ENCODE peak calls at places on chromosomes 13 and 19, in ten cellular contexts. One of them, this sample, is unnamed.

GRCh38 chr13:30088312-30088855 is 219.0 kb downstream of the KATNAL1 start:
- DNase-seq in cardiac muscle cell: no peak
- DNase-seq in A549: no peak
- DNase-seq in SK-N-MC: no peak
- DNase-seq in astrocyte of the spinal cord: no peak
- DNase-seq in CD8-positive, alpha-beta T cell: no peak
- DNase-seq in fibroblast of the aortic adventitia: no peak
- DNase-seq in fibroblast of villous mesenchyme: no peak
- DNase-seq in Caco-2: no peak
- DNase-seq in H7: no peak
- DNase-seq in this sample: no peak

GRCh38 chr13:41644742-41645141 is 187.4 kb downstream of the RGCC start:
- DNase-seq in fibroblast of villous mesenchyme: no peak
- DNase-seq in A549: no peak
- DNase-seq in CD8-positive, alpha-beta T cell: no peak
- DNase-seq in H7: no peak
- DNase-seq in cardiac muscle cell: no peak
- DNase-seq in astrocyte of the spinal cord: no peak
- DNase-seq in fibroblast of the aortic adventitia: no peak
- DNase-seq in Caco-2: no peak
- DNase-seq in SK-N-MC: no peak
- DNase-seq in this sample: no peak

GRCh38 chr19:56525214-56525860 is 13.4 kb upstream of the ZFP28 start:
- DNase-seq in cardiac muscle cell: no peak
- DNase-seq in H7: no peak
- DNase-seq in SK-N-MC: no peak
- DNase-seq in fibroblast of villous mesenchyme: no peak
- DNase-seq in fibroblast of the aortic adventitia: no peak
- DNase-seq in A549: no peak
- DNase-seq in astrocyte of the spinal cord: no peak
- DNase-seq in CD8-positive, alpha-beta T cell: no peak
- DNase-seq in Caco-2: no peak
- DNase-seq in this sample: no peak

GRCh38 chr13:102555914-102556553 is 40.8 kb upstream of the TPP2 start:
- DNase-seq in cardiac muscle cell: peak; percentile 9
- DNase-seq in fibroblast of villous mesenchyme: peak; percentile 40
- DNase-seq in Caco-2: no peak
- DNase-seq in SK-N-MC: no peak
- DNase-seq in CD8-positive, alpha-beta T cell: no peak
- DNase-seq in A549: peak; percentile 15
- DNase-seq in fibroblast of the aortic adventitia: peak; percentile 34
- DNase-seq in H7: peak; percentile 16
- DNase-seq in astrocyte of the spinal cord: peak; percentile 51
- DNase-seq in this sample: peak; percentile 14

GRCh38 chr19:12806242-12807131 is at the start of gene RNASEH2A:
- DNase-seq in astrocyte of the spinal cord: peak; percentile 92
- DNase-seq in cardiac muscle cell: peak; percentile 94
- DNase-seq in fibroblast of villous mesenchyme: peak; percentile 89
- DNase-seq in SK-N-MC: no peak
- DNase-seq in A549: peak; percentile 81
- DNase-seq in fibroblast of the aortic adventitia: peak; percentile 89
- DNase-seq in Caco-2: peak; percentile 84
- DNase-seq in CD8-positive, alpha-beta T cell: peak; percentile 87
- DNase-seq in H7: peak; percentile 97
- DNase-seq in this sample: peak; percentile 97

GRCh38 chr13:105442941-105443340 is 1092.5 kb downstream of the EFNB2 start:
- DNase-seq in fibroblast of the aortic adventitia: peak; percentile 85
- DNase-seq in fibroblast of villous mesenchyme: peak; percentile 89
- DNase-seq in SK-N-MC: no peak
- DNase-seq in astrocyte of the spinal cord: peak; percentile 99
- DNase-seq in CD8-positive, alpha-beta T cell: no peak
- DNase-seq in cardiac muscle cell: no peak
- DNase-seq in H7: no peak
- DNase-seq in Caco-2: no peak
- DNase-seq in A549: peak; percentile 47
- DNase-seq in this sample: no peak

GRCh38 chr13:79171131-79172061 is 234.7 kb downstream of the RBM26 start:
- DNase-seq in A549: no peak
- DNase-seq in cardiac muscle cell: no peak
- DNase-seq in fibroblast of villous mesenchyme: no peak
- DNase-seq in Caco-2: no peak
- DNase-seq in CD8-positive, alpha-beta T cell: no peak
- DNase-seq in astrocyte of the spinal cord: no peak
- DNase-seq in SK-N-MC: no peak
- DNase-seq in H7: no peak
- DNase-seq in fibroblast of the aortic adventitia: no peak
- DNase-seq in this sample: no peak

GRCh38 chr13:30034448-30034795 is 184.0 kb upstream of the UBL3 start:
- DNase-seq in H7: no peak
- DNase-seq in SK-N-MC: no peak
- DNase-seq in fibroblast of the aortic adventitia: peak; percentile 88
- DNase-seq in A549: no peak
- DNase-seq in fibroblast of villous mesenchyme: peak; percentile 29
- DNase-seq in cardiac muscle cell: no peak
- DNase-seq in CD8-positive, alpha-beta T cell: no peak
- DNase-seq in astrocyte of the spinal cord: no peak
- DNase-seq in Caco-2: no peak
- DNase-seq in this sample: no peak

GRCh38 chr13:49607761-49608160 is 20.5 kb upstream of the ARL11 start:
- DNase-seq in A549: no peak
- DNase-seq in cardiac muscle cell: peak; percentile 39
- DNase-seq in SK-N-MC: no peak
- DNase-seq in fibroblast of the aortic adventitia: no peak
- DNase-seq in fibroblast of villous mesenchyme: no peak
- DNase-seq in CD8-positive, alpha-beta T cell: no peak
- DNase-seq in H7: no peak
- DNase-seq in Caco-2: no peak
- DNase-seq in astrocyte of the spinal cord: no peak
- DNase-seq in this sample: peak; percentile 71

GRCh38 chr13:113625965-113626661 is 31.9 kb downstream of the ATP4B start:
- DNase-seq in Caco-2: peak; percentile 36
- DNase-seq in H7: no peak
- DNase-seq in A549: no peak
- DNase-seq in astrocyte of the spinal cord: peak; percentile 17
- DNase-seq in cardiac muscle cell: no peak
- DNase-seq in fibroblast of the aortic adventitia: peak; percentile 54
- DNase-seq in fibroblast of villous mesenchyme: peak; percentile 85
- DNase-seq in SK-N-MC: no peak
- DNase-seq in CD8-positive, alpha-beta T cell: no peak
- DNase-seq in this sample: no peak

GRCh38 chr13:21478881-21479808 is 20.0 kb upstream of the ZDHHC20 start:
- DNase-seq in CD8-positive, alpha-beta T cell: peak; percentile 51
- DNase-seq in astrocyte of the spinal cord: peak; percentile 82
- DNase-seq in fibroblast of villous mesenchyme: peak; percentile 84
- DNase-seq in Caco-2: no peak
- DNase-seq in H7: peak; percentile 54
- DNase-seq in fibroblast of the aortic adventitia: peak; percentile 90
- DNase-seq in cardiac muscle cell: peak; percentile 79
- DNase-seq in SK-N-MC: peak; percentile 85
- DNase-seq in A549: no peak
- DNase-seq in this sample: peak; percentile 79

GRCh38 chr13:32254916-32255743 is 60.0 kb downstream of the ZAR1L start:
- DNase-seq in fibroblast of the aortic adventitia: no peak
- DNase-seq in astrocyte of the spinal cord: no peak
- DNase-seq in CD8-positive, alpha-beta T cell: no peak
- DNase-seq in fibroblast of villous mesenchyme: no peak
- DNase-seq in cardiac muscle cell: no peak
- DNase-seq in SK-N-MC: no peak
- DNase-seq in H7: no peak
- DNase-seq in Caco-2: no peak
- DNase-seq in A549: no peak
- DNase-seq in this sample: no peak
- H3K4me3 ChIP-seq in fibroblast of the aortic adventitia: no peak overlapping the region
- H3K4me3 ChIP-seq in astrocyte of the spinal cord: no peak overlapping the region
- H3K4me3 ChIP-seq in CD8-positive, alpha-beta T cell: no peak overlapping the region
- H3K4me3 ChIP-seq in fibroblast of villous mesenchyme: no peak overlapping the region
- H3K4me3 ChIP-seq in cardiac muscle cell: no peak overlapping the region
- H3K4me3 ChIP-seq in SK-N-MC: no peak overlapping the region
- H3K4me3 ChIP-seq in H7: no peak overlapping the region
- H3K4me3 ChIP-seq in Caco-2: no peak overlapping the region
- H3K4me3 ChIP-seq in A549: no peak overlapping the region
- H3K4me3 ChIP-seq in this sample: no peak overlapping the region

GRCh38 chr13:93341517-93341916 is 114.9 kb downstream of the GPC6 start:
- DNase-seq in fibroblast of the aortic adventitia: no peak
- DNase-seq in fibroblast of villous mesenchyme: no peak
- DNase-seq in SK-N-MC: no peak
- DNase-seq in A549: no peak
- DNase-seq in cardiac muscle cell: no peak
- DNase-seq in CD8-positive, alpha-beta T cell: no peak
- DNase-seq in astrocyte of the spinal cord: no peak
- DNase-seq in H7: no peak
- DNase-seq in Caco-2: no peak
- DNase-seq in this sample: no peak
- H3K4me3 ChIP-seq in fibroblast of the aortic adventitia: no peak overlapping the region
- H3K4me3 ChIP-seq in fibroblast of villous mesenchyme: no peak overlapping the region
- H3K4me3 ChIP-seq in SK-N-MC: no peak overlapping the region
- H3K4me3 ChIP-seq in A549: no peak overlapping the region
- H3K4me3 ChIP-seq in cardiac muscle cell: no peak overlapping the region
- H3K4me3 ChIP-seq in CD8-positive, alpha-beta T cell: no peak overlapping the region
- H3K4me3 ChIP-seq in astrocyte of the spinal cord: no peak overlapping the region
- H3K4me3 ChIP-seq in H7: no peak overlapping the region
- H3K4me3 ChIP-seq in Caco-2: no peak overlapping the region
- H3K4me3 ChIP-seq in this sample: no peak overlapping the region

GRCh38 chr19:46494936-46495788 is 505 bp downstream of the PNMA8B start:
- DNase-seq in SK-N-MC: no peak
- DNase-seq in H7: peak; percentile 67
- DNase-seq in fibroblast of the aortic adventitia: no peak
- DNase-seq in fibroblast of villous mesenchyme: no peak
- DNase-seq in cardiac muscle cell: no peak
- DNase-seq in Caco-2: no peak
- DNase-seq in CD8-positive, alpha-beta T cell: no peak
- DNase-seq in A549: no peak
- DNase-seq in astrocyte of the spinal cord: no peak
- DNase-seq in this sample: no peak
- H3K4me3 ChIP-seq in SK-N-MC: peak overlapping the region; percentile 75
- H3K4me3 ChIP-seq in H7: peak overlapping the region; percentile 50
- H3K4me3 ChIP-seq in fibroblast of the aortic adventitia: peak overlapping the region; percentile 46
- H3K4me3 ChIP-seq in fibroblast of villous mesenchyme: peak overlapping the region; percentile 54
- H3K4me3 ChIP-seq in cardiac muscle cell: peak overlapping the region; percentile 38
- H3K4me3 ChIP-seq in Caco-2: no peak overlapping the region
- H3K4me3 ChIP-seq in CD8-positive, alpha-beta T cell: no peak overlapping the region
- H3K4me3 ChIP-seq in A549: no peak overlapping the region
- H3K4me3 ChIP-seq in astrocyte of the spinal cord: peak overlapping the region; percentile 31
- H3K4me3 ChIP-seq in this sample: peak overlapping the region; percentile 60

GRCh38 chr13:31681133-31681532 is 58.2 kb upstream of the RXFP2 start:
- DNase-seq in fibroblast of villous mesenchyme: no peak
- DNase-seq in cardiac muscle cell: no peak
- DNase-seq in H7: no peak
- DNase-seq in CD8-positive, alpha-beta T cell: no peak
- DNase-seq in A549: no peak
- DNase-seq in SK-N-MC: no peak
- DNase-seq in astrocyte of the spinal cord: no peak
- DNase-seq in Caco-2: no peak
- DNase-seq in fibroblast of the aortic adventitia: no peak
- DNase-seq in this sample: no peak

DNA sequence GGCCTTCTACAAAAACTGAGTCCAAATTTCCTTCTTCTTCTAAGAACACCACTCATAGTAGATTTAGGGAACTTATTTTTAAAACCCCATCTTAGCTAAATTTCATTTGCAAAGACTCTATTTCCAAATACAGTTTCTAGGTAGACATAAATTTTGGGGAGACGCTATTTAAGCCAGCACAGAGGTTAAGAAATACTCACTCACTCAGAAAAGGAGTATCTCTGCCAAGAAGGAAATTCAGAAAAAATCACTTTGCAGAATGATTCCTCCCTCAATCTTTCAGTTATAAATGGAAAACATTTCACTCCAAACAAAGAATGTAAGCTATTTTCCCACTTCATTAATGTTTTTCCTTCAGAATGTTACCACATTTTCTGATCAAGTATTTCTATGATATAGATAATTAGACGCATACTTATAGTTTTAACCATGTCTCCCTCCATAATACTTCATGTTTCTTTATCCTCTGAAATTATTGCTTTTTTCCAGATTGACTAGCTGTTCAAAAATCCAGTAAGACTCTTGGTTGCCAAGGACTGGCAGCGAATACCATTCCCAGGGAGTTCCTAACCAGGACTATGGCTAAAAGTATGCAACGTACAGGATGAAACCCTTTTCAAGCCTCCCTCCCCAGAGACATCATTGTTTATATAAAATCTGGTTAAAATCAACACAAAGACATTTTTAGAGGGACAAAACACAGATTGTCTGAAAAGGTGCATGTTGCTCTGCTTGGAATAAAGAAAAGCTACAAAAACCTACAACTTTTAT is 52.5 kb upstream of the RXFP2 start:
- DNase-seq in astrocyte of the spinal cord: no peak
- DNase-seq in fibroblast of the aortic adventitia: peak; percentile 76
- DNase-seq in cardiac muscle cell: no peak
- DNase-seq in Caco-2: no peak
- DNase-seq in fibroblast of villous mesenchyme: no peak
- DNase-seq in CD8-positive, alpha-beta T cell: no peak
- DNase-seq in A549: no peak
- DNase-seq in SK-N-MC: no peak
- DNase-seq in H7: no peak
- DNase-seq in this sample: no peak
- H3K4me3 ChIP-seq in astrocyte of the spinal cord: no peak overlapping the region
- H3K4me3 ChIP-seq in fibroblast of the aortic adventitia: no peak overlapping the region
- H3K4me3 ChIP-seq in cardiac muscle cell: no peak overlapping the region
- H3K4me3 ChIP-seq in Caco-2: no peak overlapping the region
- H3K4me3 ChIP-seq in fibroblast of villous mesenchyme: no peak overlapping the region
- H3K4me3 ChIP-seq in CD8-positive, alpha-beta T cell: no peak overlapping the region
- H3K4me3 ChIP-seq in A549: no peak overlapping the region
- H3K4me3 ChIP-seq in SK-N-MC: no peak overlapping the region
- H3K4me3 ChIP-seq in H7: no peak overlapping the region
- H3K4me3 ChIP-seq in this sample: no peak overlapping the region

DNA sequence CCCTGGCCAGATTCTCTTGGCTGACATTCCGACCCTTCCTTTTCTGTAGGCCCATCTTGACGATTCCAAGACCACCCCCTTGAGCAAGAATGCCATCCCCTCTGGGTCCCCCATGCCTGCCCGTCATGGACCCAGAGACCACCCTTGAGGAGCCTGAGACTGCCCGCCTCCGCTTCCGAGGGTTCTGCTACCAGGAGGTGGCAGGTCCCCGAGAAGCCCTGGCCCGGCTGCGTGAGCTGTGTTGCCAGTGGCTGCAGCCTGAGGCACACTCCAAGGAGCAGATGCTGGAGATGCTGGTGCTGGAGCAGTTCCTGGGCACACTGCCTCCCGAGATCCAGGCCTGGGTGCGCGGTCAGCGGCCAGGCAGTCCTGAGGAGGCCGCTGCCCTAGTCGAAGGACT is 978 bp downstream of the ZNF446 start:
- DNase-seq in fibroblast of the aortic adventitia: no peak
- DNase-seq in cardiac muscle cell: no peak
- DNase-seq in SK-N-MC: no peak
- DNase-seq in H7: no peak
- DNase-seq in astrocyte of the spinal cord: no peak
- DNase-seq in fibroblast of villous mesenchyme: no peak
- DNase-seq in CD8-positive, alpha-beta T cell: no peak
- DNase-seq in A549: no peak
- DNase-seq in Caco-2: no peak
- DNase-seq in this sample: no peak
- H3K4me3 ChIP-seq in fibroblast of the aortic adventitia: peak overlapping the region; percentile 74
- H3K4me3 ChIP-seq in cardiac muscle cell: peak overlapping the region; percentile 66
- H3K4me3 ChIP-seq in SK-N-MC: no peak overlapping the region
- H3K4me3 ChIP-seq in H7: no peak overlapping the region
- H3K4me3 ChIP-seq in astrocyte of the spinal cord: no peak overlapping the region
- H3K4me3 ChIP-seq in fibroblast of villous mesenchyme: peak overlapping the region; percentile 71
- H3K4me3 ChIP-seq in CD8-positive, alpha-beta T cell: no peak overlapping the region
- H3K4me3 ChIP-seq in A549: peak overlapping the region; percentile 57
- H3K4me3 ChIP-seq in Caco-2: peak overlapping the region; percentile 71
- H3K4me3 ChIP-seq in this sample: peak overlapping the region; percentile 75

GRCh38 chr19:45046355-45046754 is 7.5 kb downstream of the CLASRP start:
- DNase-seq in H7: no peak
- DNase-seq in fibroblast of the aortic adventitia: no peak
- DNase-seq in cardiac muscle cell: no peak
- DNase-seq in A549: no peak
- DNase-seq in Caco-2: no peak
- DNase-seq in CD8-positive, alpha-beta T cell: no peak
- DNase-seq in astrocyte of the spinal cord: no peak
- DNase-seq in fibroblast of villous mesenchyme: no peak
- DNase-seq in SK-N-MC: no peak
- DNase-seq in this sample: no peak
- H3K4me3 ChIP-seq in H7: no peak overlapping the region
- H3K4me3 ChIP-seq in fibroblast of the aortic adventitia: no peak overlapping the region
- H3K4me3 ChIP-seq in cardiac muscle cell: no peak overlapping the region
- H3K4me3 ChIP-seq in A549: no peak overlapping the region
- H3K4me3 ChIP-seq in Caco-2: no peak overlapping the region
- H3K4me3 ChIP-seq in CD8-positive, alpha-beta T cell: no peak overlapping the region
- H3K4me3 ChIP-seq in astrocyte of the spinal cord: no peak overlapping the region
- H3K4me3 ChIP-seq in fibroblast of villous mesenchyme: no peak overlapping the region
- H3K4me3 ChIP-seq in SK-N-MC: no peak overlapping the region
- H3K4me3 ChIP-seq in this sample: peak overlapping the region; percentile 60